ENCODE peak calls at places on chromosomes 16 and 17, in ten cellular contexts. F, R, Y, U, I, D, T, M, X and L are unnamed samples.

GRCh38 chr17:31140127-31140526 is 45.4 kb downstream of the NF1 start:
- DNase-seq in F (no peak), R (no peak), Y (no peak), U (no peak), I (no peak), D (no peak), T (no peak), M (no peak), X (no peak), L (no peak)

GRCh38 chr17:16328997-16329396 is 24.3 kb downstream of the CENPV start:
- DNase-seq in F (no peak), R (no peak), Y (no peak), U (no peak), I (no peak), D (no peak), T (no peak), M (no peak), X (peak), L (no peak)

GRCh38 chr16:87832137-87832527 is 37.2 kb downstream of the SLC7A5 start:
- DNase-seq in F (no peak), R (no peak), Y (no peak), U (no peak), I (no peak), D (no peak), T (no peak), M (no peak), X (no peak), L (no peak)

GRCh38 chr17:28849281-28849680 is 5.5 kb upstream of the ERAL1 start:
- DNase-seq in F (no peak), R (no peak), Y (no peak), U (no peak), I (no peak), D (no peak), T (no peak), M (no peak), X (no peak), L (no peak)

GRCh38 chr17:82910041-82910481 is 70.2 kb upstream of the ZNF750 start:
- DNase-seq in F (no peak), R (no peak), Y (no peak), U (no peak), I (no peak), D (no peak), T (no peak), M (no peak), X (no peak), L (peak)

GRCh38 chr16:51034481-51035109 is 116.5 kb downstream of the SALL1 start:
- DNase-seq in F (no peak), R (no peak), Y (no peak), U (no peak), I (no peak), D (no peak), T (no peak), M (no peak), X (no peak), L (no peak)

GRCh38 chr16:85028638-85029412 is 1.2 kb downstream of the KIAA0513 start:
- DNase-seq in F (no peak), R (no peak), Y (no peak), U (peak), I (no peak), D (no peak), T (no peak), M (peak), X (no peak), L (peak)

GRCh38 chr16:24396350-24397271 is 140.5 kb downstream of the CACNG3 start:
- DNase-seq in F (no peak), R (no peak), Y (no peak), U (no peak), I (no peak), D (no peak), T (no peak), M (no peak), X (no peak), L (no peak)

GRCh38 chr17:924711-925480 is 54.7 kb downstream of the NXN start:
- DNase-seq in F (no peak), R (no peak), Y (no peak), U (peak), I (no peak), D (no peak), T (no peak), M (no peak), X (no peak), L (no peak)

GRCh38 chr17:43025290-43025657 is 243 bp downstream of the RND2 start:
- DNase-seq in F (peak), R (no peak), Y (no peak), U (no peak), I (no peak), D (no peak), T (no peak), M (no peak), X (no peak), L (no peak)

GRCh38 chr17:2058521-2059124 is 3.7 kb downstream of the HIC1 start:
- DNase-seq in F (no peak), R (peak), Y (no peak), U (no peak), I (no peak), D (peak), T (peak), M (no peak), X (no peak), L (peak)

GRCh38 chr17:82096709-82097186 is 1.3 kb downstream of the FASN start:
- DNase-seq in F (no peak), R (no peak), Y (no peak), U (no peak), I (no peak), D (peak), T (no peak), M (no peak), X (no peak), L (no peak)

GRCh38 chr17:9484789-9485188 is 90.8 kb downstream of the STX8 start:
- DNase-seq in F (no peak), R (no peak), Y (no peak), U (no peak), I (no peak), D (no peak), T (no peak), M (no peak), X (no peak), L (no peak)

GRCh38 chr17:36504156-36504545 is 17.7 kb downstream of the ZNHIT3 start:
- DNase-seq in F (no peak), R (no peak), Y (no peak), U (no peak), I (no peak), D (no peak), T (no peak), M (no peak), X (no peak), L (no peak)

GRCh38 chr17:47914296-47914948 is 18.4 kb downstream of the SP2 start:
- DNase-seq in F (no peak), R (no peak), Y (no peak), U (no peak), I (no peak), D (no peak), T (no peak), M (no peak), X (no peak), L (no peak)

GRCh38 chr17:20281860-20282259 is 185.5 kb downstream of the LGALS9B start:
- DNase-seq in F (no peak), R (peak), Y (no peak), U (no peak), I (no peak), D (no peak), T (no peak), M (peak), X (no peak), L (no peak)